ENCODE peak calls at places on chromosome 10, in nine cellular contexts. J, Z, R, O, I, N, X, T and D are unnamed samples.
A peak's percentile ranks its signal among the peaks of the same experiment; 100 is the strongest.

GRCh38 chr10:55203874-55204273 is 402.8 kb upstream of the PCDH15 start:
- DNase-seq in J (no peak), Z (no peak), R (no peak), O (no peak), I (no peak), N (no peak), X (no peak), T (no peak), D (no peak)

GRCh38 chr10:46296629-46297275 is 10.0 kb downstream of the ANTXRL start:
- DNase-seq in J (no peak), Z (no peak), R (no peak), O (peak; percentile 40), I (no peak), N (no peak), X (no peak), T (no peak), D (no peak)

GRCh38 chr10:78452782-78453181 is 419.1 kb downstream of the RPS24 start:
- DNase-seq in J (no peak), Z (no peak), R (no peak), O (no peak), I (no peak), N (no peak), X (no peak), T (no peak), D (no peak)

GRCh38 chr10:91210435-91210834 is 10.0 kb upstream of the PCGF5 start:
- DNase-seq in J (no peak), Z (no peak), R (peak; percentile 80), O (no peak), I (no peak), N (no peak), X (peak; percentile 66), T (no peak), D (no peak)

GRCh38 chr10:28580825-28581224 is 47.9 kb downstream of the WAC start:
- DNase-seq in J (no peak), Z (no peak), R (no peak), O (no peak), I (no peak), N (no peak), X (no peak), T (peak; percentile 7), D (no peak)

GRCh38 chr10:117411440-117412428 is 36.5 kb upstream of the PDZD8 start:
- DNase-seq in J (no peak), Z (no peak), R (no peak), O (peak; percentile 71), I (no peak), N (no peak), X (peak; percentile 80), T (no peak), D (peak; percentile 69)

GRCh38 chr10:73131295-73131694 is 21.0 kb downstream of the NUDT13 start:
- DNase-seq in J (no peak), Z (no peak), R (no peak), O (no peak), I (no peak), N (no peak), X (no peak), T (peak; percentile 100), D (no peak)

GRCh38 chr10:42960491-42961155 is 116.2 kb upstream of the RET start:
- DNase-seq in J (no peak), Z (peak; percentile 48), R (peak; percentile 9), O (no peak), I (no peak), N (no peak), X (no peak), T (peak; percentile 85), D (peak; percentile 28)

GRCh38 chr10:77392236-77392721 is 245.3 kb downstream of the KCNMA1 start:
- DNase-seq in J (no peak), Z (peak; percentile 88), R (no peak), O (no peak), I (peak; percentile 43), N (no peak), X (peak; percentile 30), T (no peak), D (no peak)

GRCh38 chr10:25815236-25815635 is 118.8 kb upstream of the MYO3A start:
- DNase-seq in J (no peak), Z (peak; percentile 59), R (no peak), O (no peak), I (no peak), N (no peak), X (no peak), T (no peak), D (no peak)

GRCh38 chr10:127776816-127777215 is 39.8 kb downstream of the FOXI2 start:
- DNase-seq in J (no peak), Z (no peak), R (no peak), O (no peak), I (no peak), N (no peak), X (no peak), T (no peak), D (no peak)

GRCh38 chr10:95814011-95814727 is 58.2 kb downstream of the ENTPD1 start:
- DNase-seq in J (no peak), Z (peak; percentile 93), R (peak; percentile 22), O (peak; percentile 46), I (no peak), N (no peak), X (no peak), T (peak; percentile 55), D (no peak)
- H3K4me3 ChIP-seq in J (no peak overlapping the region), Z (no peak overlapping the region), R (no peak overlapping the region), O (no peak overlapping the region), I (no peak overlapping the region), N (no peak overlapping the region), X (no peak overlapping the region), T (no peak overlapping the region), D (no peak overlapping the region)

GRCh38 chr10:31876616-31877352 is 51.8 kb downstream of the ARHGAP12 start:
- DNase-seq in J (no peak), Z (no peak), R (no peak), O (no peak), I (no peak), N (no peak), X (no peak), T (no peak), D (no peak)
- H3K4me3 ChIP-seq in J (no peak overlapping the region), Z (no peak overlapping the region), R (no peak overlapping the region), O (no peak overlapping the region), I (no peak overlapping the region), N (no peak overlapping the region), X (no peak overlapping the region), T (no peak overlapping the region), D (no peak overlapping the region)

GRCh38 chr10:97320480-97321031 is 1.5 kb downstream of the FRAT1 start:
- DNase-seq in J (no peak), Z (no peak), R (peak; percentile 36), O (peak; percentile 62), I (no peak), N (peak; percentile 34), X (no peak), T (no peak), D (peak; percentile 63)

GRCh38 chr10:97321032-97321806 is 2.1 kb downstream of the FRAT1 start:
- DNase-seq in J (no peak), Z (no peak), R (peak; percentile 45), O (peak; percentile 78), I (no peak), N (peak; percentile 63), X (no peak), T (no peak), D (peak; percentile 79)

GRCh38 chr10:97321807-97322195 is 2.7 kb downstream of the FRAT1 start:
- DNase-seq in J (no peak), Z (no peak), R (no peak), O (no peak), I (no peak), N (peak; percentile 4), X (no peak), T (no peak), D (no peak)

GRCh38 chr10:97319671-97320479 is 804 bp downstream of the FRAT1 start:
- DNase-seq in J (peak; percentile 54), Z (no peak), R (peak; percentile 69), O (peak; percentile 84), I (no peak), N (peak; percentile 85), X (peak; percentile 59), T (peak; percentile 30), D (peak; percentile 80)

GRCh38 chr10:97318772-97319651 is at the start of gene FRAT1:
- DNase-seq in J (peak; percentile 90), Z (peak; percentile 91), R (peak; percentile 95), O (peak; percentile 97), I (peak; percentile 82), N (peak; percentile 93), X (peak; percentile 87), T (peak; percentile 80), D (peak; percentile 92)
- H3K4me3 ChIP-seq in J (peak within 1 kb of the TSS; percentile 85), Z (peak within 1 kb of the TSS; percentile 69), R (peak within 1 kb of the TSS; percentile 80), O (peak within 1 kb of the TSS; percentile 71), I (peak within 1 kb of the TSS; percentile 58), N (peak within 1 kb of the TSS; percentile 73), X (peak within 1 kb of the TSS; percentile 68), T (peak within 1 kb of the TSS; percentile 80), D (peak within 1 kb of the TSS; percentile 70)

GRCh38 chr10:131310904-131311660 is 439 bp downstream of the TCERG1L start:
- DNase-seq in J (no peak), Z (no peak), R (no peak), O (peak; percentile 47), I (no peak), N (peak; percentile 71), X (no peak), T (no peak), D (peak; percentile 42)
- H3K4me3 ChIP-seq in J (no peak overlapping the region), Z (no peak overlapping the region), R (no peak overlapping the region), O (peak overlapping the region; percentile 36), I (no peak overlapping the region), N (peak overlapping the region; percentile 43), X (no peak overlapping the region), T (no peak overlapping the region), D (no peak overlapping the region)

GRCh38 chr10:50326757-50327701 is 75.7 kb upstream of the ASAH2 start:
- DNase-seq in J (no peak), Z (peak; percentile 85), R (no peak), O (peak; percentile 72), I (no peak), N (no peak), X (no peak), T (peak; percentile 100), D (no peak)
- H3K4me3 ChIP-seq in J (no peak overlapping the region), Z (peak overlapping the region; percentile 3), R (no peak overlapping the region), O (peak overlapping the region; percentile 53), I (no peak overlapping the region), N (no peak overlapping the region), X (no peak overlapping the region), T (peak overlapping the region; percentile 65), D (no peak overlapping the region)

DNA sequence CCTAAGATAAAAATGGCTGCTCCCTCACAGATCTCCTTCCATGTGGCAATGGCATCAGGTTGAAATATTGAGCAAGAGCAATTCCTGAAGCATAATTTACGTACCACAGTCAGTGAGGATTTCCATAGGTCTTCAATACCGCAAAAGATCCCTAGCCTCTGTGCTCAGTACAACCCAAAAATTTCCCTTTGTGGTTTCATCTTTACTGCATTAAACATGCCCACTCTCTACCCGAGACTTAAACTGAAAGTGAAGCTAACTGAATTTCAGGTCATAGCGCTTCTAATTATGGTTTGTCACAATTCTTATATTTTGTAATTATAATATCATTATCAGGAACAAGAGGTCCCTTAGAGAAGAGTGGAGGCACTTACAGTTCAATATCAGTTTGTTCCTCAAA is 1071.1 kb downstream of the XPNPEP1 start:
- DNase-seq in J (no peak), Z (no peak), R (no peak), O (no peak), I (no peak), N (no peak), X (no peak), T (no peak), D (no peak)
- H3K4me3 ChIP-seq in J (no peak overlapping the region), Z (no peak overlapping the region), R (no peak overlapping the region), O (no peak overlapping the region), I (no peak overlapping the region), N (no peak overlapping the region), X (no peak overlapping the region), T (no peak overlapping the region), D (no peak overlapping the region)